ENCODE peak calls at places on chromosomes 1 and 21, in ten cellular contexts. R is NAMALWA, X is fibroblast of pulmonary artery, G is A549, O is amniotic epithelial cell, W is brain microvascular endothelial cell, Q is upper lobe of right lung, K is fibroblast of gingiva, P is Karpas-422, E is PC-9. I is an unnamed sample.

GRCh38 chr1:57195436-57195941 is 228.4 kb downstream of the DAB1 start:
- DNase-seq in R (no peak), X (no peak), G (no peak), O (no peak), W (no peak), Q (no peak), K (no peak), P (no peak), E (no peak), I (no peak)

GRCh38 chr1:1157426-1157913 is 16.2 kb upstream of the TTLL10 start:
- DNase-seq in R (peak; percentile 50), X (peak; percentile 90), G (peak; percentile 75), O (peak; percentile 91), W (peak; percentile 73), Q (peak; percentile 95), K (peak; percentile 88), P (peak; percentile 84), E (peak; percentile 86), I (peak; percentile 44)

GRCh38 chr1:222928212-222928611 is 113.4 kb downstream of the DISP1 start:
- DNase-seq in R (no peak), X (peak; percentile 58), G (no peak), O (peak; percentile 80), W (peak; percentile 74), Q (peak; percentile 69), K (peak; percentile 24), P (no peak), E (no peak), I (no peak)

GRCh38 chr1:3881191-3881475 is 18.9 kb downstream of the C1orf174 start:
- DNase-seq in R (no peak), X (no peak), G (no peak), O (no peak), W (no peak), Q (no peak), K (no peak), P (no peak), E (no peak), I (no peak)

GRCh38 chr1:31784356-31785019 is 20.3 kb upstream of the ADGRB2 start:
- DNase-seq in R (no peak), X (no peak), G (no peak), O (no peak), W (no peak), Q (peak; percentile 34), K (no peak), P (no peak), E (no peak), I (no peak)

GRCh38 chr1:192485692-192486436 is 89.7 kb upstream of the RGS1 start:
- DNase-seq in R (no peak), X (peak; percentile 98), G (no peak), O (peak; percentile 99), W (peak; percentile 92), Q (no peak), K (peak; percentile 94), P (no peak), E (peak; percentile 62), I (peak; percentile 96)

GRCh38 chr1:228228601-228229074 is 20.8 kb downstream of the OBSCN start:
- DNase-seq in R (no peak), X (peak; percentile 36), G (peak; percentile 20), O (peak; percentile 95), W (peak; percentile 72), Q (no peak), K (peak; percentile 87), P (no peak), E (peak; percentile 93), I (no peak)

GRCh38 chr21:18937337-18937736 is 533.8 kb upstream of the TMPRSS15 start:
- DNase-seq in R (no peak), X (no peak), G (no peak), O (no peak), W (no peak), Q (no peak), K (no peak), P (no peak), E (no peak), I (no peak)

GRCh38 chr21:16117851-16118592 is 388.2 kb downstream of the USP25 start:
- DNase-seq in R (no peak), X (peak; percentile 64), G (no peak), O (peak; percentile 62), W (peak; percentile 51), Q (no peak), K (peak; percentile 82), P (no peak), E (no peak), I (peak; percentile 83)

GRCh38 chr1:174247472-174247871 is 88.2 kb downstream of the RABGAP1L start:
- DNase-seq in R (no peak), X (no peak), G (no peak), O (no peak), W (no peak), Q (no peak), K (no peak), P (no peak), E (no peak), I (no peak)

GRCh38 chr1:8281843-8282509 is 35.9 kb upstream of the SLC45A1 start:
- DNase-seq in R (no peak), X (no peak), G (no peak), O (peak; percentile 44), W (no peak), Q (peak; percentile 66), K (no peak), P (no peak), E (no peak), I (no peak)

GRCh38 chr1:42927274-42927841 is 31.3 kb downstream of the SLC2A1 start:
- DNase-seq in R (no peak), X (no peak), G (no peak), O (no peak), W (no peak), Q (peak; percentile 20), K (no peak), P (peak; percentile 37), E (no peak), I (no peak)

GRCh38 chr1:200976634-200977033 is 46.9 kb downstream of the KIF21B start:
- DNase-seq in R (no peak), X (no peak), G (no peak), O (no peak), W (no peak), Q (no peak), K (no peak), P (no peak), E (no peak), I (no peak)

GRCh38 chr21:45580181-45580575 is 37.9 kb upstream of the SLC19A1 start:
- DNase-seq in R (no peak), X (no peak), G (no peak), O (no peak), W (no peak), Q (peak; percentile 53), K (no peak), P (no peak), E (no peak), I (no peak)

GRCh38 chr1:201506573-201507567 is at the start of gene CSRP1:
- DNase-seq in R (peak; percentile 64), X (peak; percentile 90), G (peak; percentile 98), O (peak; percentile 85), W (peak; percentile 79), Q (peak; percentile 95), K (peak; percentile 81), P (peak; percentile 94), E (no peak), I (no peak)

GRCh38 chr1:80837066-80837465 is 963.7 kb upstream of the ADGRL2 start:
- DNase-seq in R (no peak), X (no peak), G (no peak), O (no peak), W (no peak), Q (no peak), K (no peak), P (no peak), E (no peak), I (no peak)

GRCh38 chr1:106944721-106945120 is 111.8 kb upstream of the PRMT6 start:
- DNase-seq in R (no peak), X (no peak), G (no peak), O (no peak), W (no peak), Q (no peak), K (peak; percentile 60), P (no peak), E (no peak), I (peak; percentile 21)

GRCh38 chr1:247390116-247390791 is 25.7 kb upstream of the NLRP3 start:
- DNase-seq in R (peak; percentile 95), X (peak; percentile 92), G (peak; percentile 75), O (peak; percentile 80), W (peak; percentile 73), Q (peak; percentile 77), K (peak; percentile 53), P (peak; percentile 88), E (peak; percentile 44), I (no peak)

GRCh38 chr1:12191242-12192032 is 24.6 kb downstream of the TNFRSF1B start:
- DNase-seq in R (no peak), X (no peak), G (no peak), O (no peak), W (no peak), Q (no peak), K (no peak), P (no peak), E (no peak), I (no peak)

GRCh38 chr1:39898648-39899603 is 2.8 kb downstream of the MYCL start:
- DNase-seq in R (peak; percentile 64), X (peak; percentile 84), G (peak; percentile 84), O (peak; percentile 64), W (peak; percentile 73), Q (no peak), K (peak; percentile 46), P (peak; percentile 82), E (peak; percentile 58), I (peak; percentile 49)

I was measured in HFF-Myc.